ENCODE peak calls at places on chromosome 19, in four cellular contexts. U is K562, S is HepG2, Y is H1. A is an unnamed sample.

GRCh38 chr19:2164020-2164988 is 571 bp downstream of the DOT1L start:
- DNase-seq in U (peak), S (no peak), Y (no peak), A (no peak)

GRCh38 chr19:50315773-50316448 is 13.3 kb downstream of the KCNC3 start:
- DNase-seq in U (peak), S (no peak), Y (no peak), A (peak)

GRCh38 chr19:10112895-10113591 is 1.6 kb downstream of the P2RY11 start:
- DNase-seq in U (peak), S (peak), Y (no peak), A (no peak)

GRCh38 chr19:43594710-43595604 is 977 bp downstream of the IRGQ start:
- DNase-seq in U (peak), S (peak), Y (no peak), A (peak)

GRCh38 chr19:19964416-19964815 is 63.7 kb downstream of the ZNF93 start:
- DNase-seq in U (no peak), S (no peak), Y (no peak), A (no peak)

GRCh38 chr19:38731654-38732301 is 12.5 kb downstream of the CAPN12 start:
- DNase-seq in U (no peak), S (no peak), Y (no peak), A (no peak)

GRCh38 chr19:38538386-38538785 is 79.4 kb downstream of the MAP4K1 start:
- DNase-seq in U (no peak), S (no peak), Y (no peak), A (no peak)

GRCh38 chr19:3670796-3671679 is 29.2 kb downstream of the PIP5K1C start:
- DNase-seq in U (peak), S (no peak), Y (no peak), A (no peak)

GRCh38 chr19:4559569-4559968 is at the start of gene SEMA6B:
- DNase-seq in U (no peak), S (no peak), Y (no peak), A (no peak)

GRCh38 chr19:58252102-58252685 is 23.5 kb downstream of the ZNF544 start:
- DNase-seq in U (no peak), S (no peak), Y (no peak), A (peak)

GRCh38 chr19:31639306-31639705 is 290.1 kb upstream of the TSHZ3 start:
- DNase-seq in U (no peak), S (no peak), Y (no peak), A (no peak)

GRCh38 chr19:49106648-49107135 is 7.5 kb upstream of the LIN7B start:
- DNase-seq in U (peak), S (peak), Y (no peak), A (peak)

GRCh38 chr19:49502866-49503581 is 6.8 kb downstream of the RPS11 start:
- DNase-seq in U (peak), S (peak), Y (no peak), A (peak)

GRCh38 chr19:55454787-55455243 is 6.6 kb downstream of the ISOC2 start:
- DNase-seq in U (peak), S (peak), Y (no peak), A (peak)
- TF ChIP-seq RNF2 in U (no peak), S (no peak), Y (no peak), A (no peak)

DNA sequence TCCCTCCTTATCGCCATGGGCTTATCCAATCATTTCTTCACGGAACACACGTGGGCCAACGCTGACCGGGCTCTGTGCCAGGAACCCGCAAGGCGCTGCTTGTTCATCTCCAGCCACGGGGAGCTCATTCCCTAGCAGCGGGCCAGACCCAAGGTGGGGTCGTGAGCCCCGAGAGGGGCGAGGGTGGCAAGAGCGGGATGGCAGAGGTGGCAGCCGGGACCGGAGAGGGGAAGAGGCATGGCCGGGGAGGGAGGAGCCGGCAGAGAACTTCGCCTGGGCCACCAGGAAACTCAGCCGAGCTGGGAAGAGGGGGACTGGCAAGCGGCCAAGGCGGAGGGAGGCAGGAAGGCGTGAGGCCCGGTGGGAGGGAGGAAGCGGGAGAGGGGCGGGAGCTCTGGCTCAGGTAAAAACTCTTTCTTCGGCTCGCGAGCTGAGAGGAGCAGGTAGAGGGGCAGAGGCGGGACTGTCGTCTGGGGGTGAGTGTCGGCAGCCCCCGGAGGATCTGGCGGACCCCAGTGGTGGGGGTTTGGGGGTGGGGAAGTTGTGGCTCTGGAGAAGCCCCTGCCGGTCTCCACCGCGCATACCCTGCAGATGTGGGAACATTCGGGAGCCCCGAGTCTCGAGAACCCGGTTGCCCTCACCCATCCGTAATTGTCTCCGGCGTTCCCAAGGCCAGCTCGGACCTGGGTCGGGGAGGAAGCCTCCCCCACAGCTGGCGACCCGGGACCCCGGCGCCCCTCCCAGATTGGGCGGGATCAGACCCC is at the start of gene B3GNT3:
- DNase-seq in U (peak), S (peak), Y (no peak), A (peak)
- TF ChIP-seq EP300 in U (no peak), S (no peak), Y (no peak), A (no peak)

GRCh38 chr19:5953680-5954213 is 24.2 kb downstream of the RANBP3 start:
- DNase-seq in U (peak), S (no peak), Y (no peak), A (no peak)
- TF ChIP-seq KDM1A in U (no peak), S (no peak), Y (no peak), A (no peak)

GRCh38 chr19:7168941-7169340 is 99.4 kb downstream of the ZNF557 start:
- DNase-seq in U (no peak), S (no peak), Y (no peak), A (no peak)
- TF ChIP-seq RNF2 in U (no peak), S (no peak), Y (no peak), A (no peak)

A was measured in A549.